ENCODE peak calls at places on chromosomes 7 and 10, in nine cellular contexts. One of them, this sample, is unnamed.
A peak's percentile ranks its signal among the peaks of the same experiment; 100 is the strongest.

GRCh38 chr10:4790045-4790444 is 36.0 kb upstream of the AKR1E2 start:
- DNase-seq in heart left ventricle: no peak
- DNase-seq in adrenal gland: no peak
- DNase-seq in spleen: no peak
- DNase-seq in A549: no peak
- DNase-seq in Peyer's patch: no peak
- DNase-seq in ovary: no peak
- DNase-seq in K562: no peak
- DNase-seq in HCT116: no peak
- DNase-seq in this sample: no peak

GRCh38 chr7:47231627-47232026 is 350.3 kb downstream of the TNS3 start:
- DNase-seq in spleen: no peak
- DNase-seq in HCT116: no peak
- DNase-seq in A549: no peak
- DNase-seq in heart left ventricle: no peak
- DNase-seq in Peyer's patch: no peak
- DNase-seq in ovary: no peak
- DNase-seq in K562: no peak
- DNase-seq in adrenal gland: no peak
- DNase-seq in this sample: no peak

GRCh38 chr7:158192184-158192835 is 395.3 kb downstream of the PTPRN2 start:
- DNase-seq in heart left ventricle: no peak
- DNase-seq in spleen: peak; percentile 66
- DNase-seq in adrenal gland: no peak
- DNase-seq in K562: peak; percentile 4
- DNase-seq in ovary: no peak
- DNase-seq in Peyer's patch: no peak
- DNase-seq in A549: no peak
- DNase-seq in HCT116: no peak
- DNase-seq in this sample: no peak

GRCh38 chr7:80826520-80827237 is 92.2 kb downstream of the SEMA3C start:
- DNase-seq in heart left ventricle: no peak
- DNase-seq in K562: no peak
- DNase-seq in Peyer's patch: no peak
- DNase-seq in A549: no peak
- DNase-seq in adrenal gland: no peak
- DNase-seq in ovary: no peak
- DNase-seq in spleen: no peak
- DNase-seq in HCT116: peak; percentile 29
- DNase-seq in this sample: no peak

GRCh38 chr7:152383341-152384234 is 52.2 kb downstream of the KMT2C start:
- DNase-seq in ovary: no peak
- DNase-seq in Peyer's patch: no peak
- DNase-seq in spleen: no peak
- DNase-seq in adrenal gland: peak; percentile 30
- DNase-seq in A549: no peak
- DNase-seq in heart left ventricle: no peak
- DNase-seq in K562: no peak
- DNase-seq in HCT116: no peak
- DNase-seq in this sample: no peak

GRCh38 chr10:47374611-47375536 is 9.2 kb downstream of the ZNF488 start:
- DNase-seq in K562: no peak
- DNase-seq in heart left ventricle: no peak
- DNase-seq in Peyer's patch: peak; percentile 15
- DNase-seq in adrenal gland: no peak
- DNase-seq in spleen: peak; percentile 45
- DNase-seq in A549: no peak
- DNase-seq in HCT116: no peak
- DNase-seq in ovary: peak; percentile 8
- DNase-seq in this sample: peak; percentile 14

GRCh38 chr7:130994378-130995115 is 260.5 kb upstream of the KLF14 start:
- DNase-seq in spleen: no peak
- DNase-seq in heart left ventricle: peak; percentile 69
- DNase-seq in ovary: peak; percentile 73
- DNase-seq in A549: no peak
- DNase-seq in Peyer's patch: no peak
- DNase-seq in adrenal gland: peak; percentile 61
- DNase-seq in K562: no peak
- DNase-seq in HCT116: no peak
- DNase-seq in this sample: peak; percentile 78

GRCh38 chr10:44263771-44264170 is 121.1 kb downstream of the CXCL12 start:
- DNase-seq in ovary: no peak
- DNase-seq in Peyer's patch: no peak
- DNase-seq in A549: no peak
- DNase-seq in heart left ventricle: no peak
- DNase-seq in spleen: no peak
- DNase-seq in HCT116: no peak
- DNase-seq in adrenal gland: no peak
- DNase-seq in K562: no peak
- DNase-seq in this sample: no peak

GRCh38 chr10:72351479-72351878 is 3.2 kb downstream of the DNAJB12 start:
- DNase-seq in spleen: no peak
- DNase-seq in K562: no peak
- DNase-seq in Peyer's patch: no peak
- DNase-seq in ovary: no peak
- DNase-seq in heart left ventricle: no peak
- DNase-seq in A549: no peak
- DNase-seq in HCT116: no peak
- DNase-seq in adrenal gland: no peak
- DNase-seq in this sample: no peak

GRCh38 chr10:72354356-72355213 is at the start of gene DNAJB12:
- DNase-seq in K562: peak; percentile 97
- DNase-seq in spleen: peak; percentile 97
- DNase-seq in ovary: peak; percentile 89
- DNase-seq in heart left ventricle: peak; percentile 92
- DNase-seq in A549: peak; percentile 96
- DNase-seq in Peyer's patch: peak; percentile 94
- DNase-seq in adrenal gland: peak; percentile 89
- DNase-seq in HCT116: peak; percentile 97
- DNase-seq in this sample: peak; percentile 90

GRCh38 chr10:72353963-72354355 is 760 bp downstream of the DNAJB12 start:
- DNase-seq in A549: peak; percentile 21
- DNase-seq in adrenal gland: peak; percentile 55
- DNase-seq in HCT116: no peak
- DNase-seq in spleen: peak; percentile 89
- DNase-seq in K562: peak; percentile 58
- DNase-seq in ovary: no peak
- DNase-seq in Peyer's patch: peak; percentile 58
- DNase-seq in heart left ventricle: no peak
- DNase-seq in this sample: no peak

GRCh38 chr10:72355214-72355555 is 466 bp upstream of the DNAJB12 start:
- DNase-seq in adrenal gland: no peak
- DNase-seq in heart left ventricle: no peak
- DNase-seq in K562: no peak
- DNase-seq in HCT116: no peak
- DNase-seq in Peyer's patch: no peak
- DNase-seq in A549: no peak
- DNase-seq in spleen: no peak
- DNase-seq in ovary: no peak
- DNase-seq in this sample: no peak

GRCh38 chr10:72353028-72353962 is 1.4 kb downstream of the DNAJB12 start:
- DNase-seq in HCT116: no peak
- DNase-seq in heart left ventricle: no peak
- DNase-seq in adrenal gland: peak; percentile 67
- DNase-seq in K562: no peak
- DNase-seq in spleen: no peak
- DNase-seq in A549: peak; percentile 36
- DNase-seq in Peyer's patch: no peak
- DNase-seq in ovary: no peak
- DNase-seq in this sample: no peak
- TF ChIP-seq POLR2A in HCT116: no peak
- TF ChIP-seq POLR2A in heart left ventricle: no peak
- TF ChIP-seq POLR2A in adrenal gland: no peak
- TF ChIP-seq POLR2A in K562: no peak
- TF ChIP-seq POLR2A in spleen: no peak
- TF ChIP-seq POLR2A in A549: no peak
- TF ChIP-seq POLR2A in Peyer's patch: no peak
- TF ChIP-seq POLR2A in ovary: no peak
- TF ChIP-seq POLR2A in this sample: no peak

DNA sequence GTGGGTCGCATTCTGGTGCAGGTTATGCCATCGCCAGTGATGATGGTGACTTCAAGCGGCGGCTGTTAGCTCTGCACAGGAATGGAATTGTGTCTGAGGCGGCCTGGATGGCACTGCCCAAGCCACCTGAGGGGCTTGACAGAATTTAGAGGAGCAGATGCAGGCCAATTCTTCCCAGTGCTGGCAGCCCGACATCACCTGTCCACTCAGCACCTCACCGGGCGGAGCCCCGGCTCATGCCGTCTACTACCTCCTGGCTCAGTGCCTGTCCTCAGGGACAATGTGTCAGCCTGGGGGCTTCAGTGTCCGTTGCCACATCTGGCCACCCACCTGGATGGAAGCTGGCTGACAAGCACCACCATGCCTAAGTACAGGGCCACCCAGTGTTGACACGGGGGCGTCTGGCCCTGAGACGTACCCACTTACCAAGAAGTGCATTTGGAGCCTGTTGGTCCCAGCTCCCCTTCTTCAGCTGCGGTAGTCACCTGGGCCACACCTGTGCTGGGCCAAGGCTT is 420.5 kb upstream of the MKI67 start:
- DNase-seq in Peyer's patch: no peak
- DNase-seq in HCT116: no peak
- DNase-seq in ovary: no peak
- DNase-seq in heart left ventricle: no peak
- DNase-seq in spleen: no peak
- DNase-seq in A549: no peak
- DNase-seq in K562: no peak
- DNase-seq in adrenal gland: no peak
- DNase-seq in this sample: no peak
- H3K4me1 ChIP-seq in Peyer's patch: no peaks in the 10 kb centered on the region
- H3K4me1 ChIP-seq in HCT116: no peaks in the 10 kb centered on the region
- H3K4me1 ChIP-seq in ovary: no peaks in the 10 kb centered on the region
- H3K4me1 ChIP-seq in heart left ventricle: no peaks in the 10 kb centered on the region
- H3K4me1 ChIP-seq in spleen: no peaks in the 10 kb centered on the region
- H3K4me1 ChIP-seq in A549: no peaks in the 10 kb centered on the region
- H3K4me1 ChIP-seq in K562: peaks cover 7% of the 10 kb centered on the region
- H3K4me1 ChIP-seq in adrenal gland: no peaks in the 10 kb centered on the region
- H3K4me1 ChIP-seq in this sample: no peaks in the 10 kb centered on the region

GRCh38 chr7:4742852-4743251 is 32.6 kb upstream of the AP5Z1 start:
- DNase-seq in ovary: no peak
- DNase-seq in Peyer's patch: no peak
- DNase-seq in heart left ventricle: no peak
- DNase-seq in K562: no peak
- DNase-seq in adrenal gland: no peak
- DNase-seq in A549: no peak
- DNase-seq in HCT116: no peak
- DNase-seq in spleen: no peak
- DNase-seq in this sample: no peak

GRCh38 chr7:4745971-4746919 is 29.2 kb upstream of the AP5Z1 start:
- DNase-seq in A549: peak; percentile 49
- DNase-seq in spleen: no peak
- DNase-seq in Peyer's patch: peak; percentile 67
- DNase-seq in heart left ventricle: no peak
- DNase-seq in ovary: no peak
- DNase-seq in HCT116: no peak
- DNase-seq in adrenal gland: peak; percentile 64
- DNase-seq in K562: no peak
- DNase-seq in this sample: peak; percentile 40

GRCh38 chr7:4745265-4745919 is 30.0 kb upstream of the AP5Z1 start:
- DNase-seq in heart left ventricle: no peak
- DNase-seq in K562: no peak
- DNase-seq in Peyer's patch: no peak
- DNase-seq in A549: no peak
- DNase-seq in adrenal gland: no peak
- DNase-seq in HCT116: no peak
- DNase-seq in spleen: no peak
- DNase-seq in ovary: no peak
- DNase-seq in this sample: no peak

GRCh38 chr7:4747013-4747412 is 28.4 kb upstream of the AP5Z1 start:
- DNase-seq in spleen: no peak
- DNase-seq in A549: no peak
- DNase-seq in Peyer's patch: no peak
- DNase-seq in adrenal gland: no peak
- DNase-seq in K562: no peak
- DNase-seq in heart left ventricle: no peak
- DNase-seq in HCT116: no peak
- DNase-seq in ovary: no peak
- DNase-seq in this sample: no peak

DNA sequence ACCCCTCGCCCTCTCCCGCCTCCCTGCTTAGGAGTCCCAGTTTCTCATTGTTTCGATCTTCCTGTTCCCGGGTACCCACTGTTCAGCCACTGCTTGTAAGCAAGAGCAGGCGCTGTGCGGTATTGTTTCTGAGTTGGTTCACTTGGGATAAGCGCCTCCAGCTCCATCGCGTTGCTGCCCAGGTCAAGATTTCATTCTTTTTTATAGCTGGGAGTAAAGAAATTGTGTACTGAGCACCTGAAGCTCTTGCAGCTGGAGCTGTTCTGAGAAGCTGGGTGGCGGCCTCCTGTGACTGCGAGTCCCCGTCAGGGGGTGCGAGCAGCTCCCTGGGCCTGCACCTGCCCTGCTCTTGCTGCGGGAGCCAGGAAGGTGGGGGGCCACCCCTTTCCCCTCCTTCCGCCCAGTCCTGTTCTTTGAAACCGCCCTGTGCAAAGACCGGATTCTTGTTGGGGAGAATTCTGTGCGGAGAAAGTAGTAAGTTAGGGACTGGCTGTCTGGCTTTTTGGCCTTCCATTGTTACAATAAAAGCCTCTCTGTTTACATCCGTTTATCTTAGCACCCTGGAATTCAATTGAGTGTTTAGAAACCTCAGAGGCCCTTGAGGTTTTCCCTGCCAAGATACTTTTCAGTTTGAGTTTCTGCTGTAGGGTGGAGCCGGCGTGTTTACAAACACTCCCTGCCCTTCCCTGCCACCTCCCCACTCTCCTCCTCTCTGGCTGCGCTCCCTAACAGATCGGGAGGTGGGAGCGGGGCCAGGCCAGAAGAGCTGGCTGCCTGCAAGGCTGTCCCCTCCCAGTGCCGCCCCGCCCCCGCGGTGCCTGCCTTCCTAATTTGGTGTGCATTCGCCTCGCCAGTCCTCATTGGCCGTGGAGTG is 30.8 kb upstream of the AP5Z1 start:
- DNase-seq in adrenal gland: peak; percentile 99
- DNase-seq in ovary: peak; percentile 98
- DNase-seq in spleen: peak; percentile 98
- DNase-seq in Peyer's patch: peak; percentile 95
- DNase-seq in A549: peak; percentile 96
- DNase-seq in K562: peak; percentile 90
- DNase-seq in HCT116: peak; percentile 85
- DNase-seq in heart left ventricle: peak; percentile 100
- DNase-seq in this sample: peak; percentile 97
- TF ChIP-seq POLR2A in adrenal gland: no peak
- TF ChIP-seq POLR2A in ovary: no peak
- TF ChIP-seq POLR2A in spleen: no peak
- TF ChIP-seq POLR2A in Peyer's patch: no peak
- TF ChIP-seq POLR2A in A549: no peak
- TF ChIP-seq POLR2A in K562: no peak
- TF ChIP-seq POLR2A in HCT116: no peak
- TF ChIP-seq POLR2A in heart left ventricle: peak; percentile 21
- TF ChIP-seq POLR2A in this sample: no peak

DNA sequence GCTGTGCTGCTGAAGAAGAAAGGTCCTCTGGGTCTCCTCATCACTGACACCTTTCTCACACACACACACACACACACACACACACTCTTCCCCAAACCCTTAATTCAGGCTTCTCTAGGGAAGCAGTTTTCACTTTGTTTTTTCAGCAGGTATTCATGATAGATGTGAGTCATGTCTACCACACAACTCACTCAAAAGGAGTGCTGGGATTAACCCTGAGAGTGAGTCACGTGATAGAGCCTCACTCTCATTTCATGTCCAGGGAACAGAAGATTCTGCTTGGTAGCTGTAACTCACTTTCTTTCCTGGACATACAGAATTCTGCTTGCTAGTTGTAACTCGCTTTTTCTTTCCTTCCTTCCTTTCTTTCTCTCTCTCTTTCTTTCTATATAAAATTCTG is 45.4 kb downstream of the VIM start:
- DNase-seq in Peyer's patch: no peak
- DNase-seq in adrenal gland: no peak
- DNase-seq in K562: no peak
- DNase-seq in spleen: no peak
- DNase-seq in ovary: no peak
- DNase-seq in HCT116: peak; percentile 22
- DNase-seq in A549: no peak
- DNase-seq in heart left ventricle: no peak
- DNase-seq in this sample: no peak
- H3K4me1 ChIP-seq in Peyer's patch: no peaks in the 10 kb centered on the region
- H3K4me1 ChIP-seq in adrenal gland: no peaks in the 10 kb centered on the region
- H3K4me1 ChIP-seq in K562: no peaks in the 10 kb centered on the region
- H3K4me1 ChIP-seq in spleen: no peaks in the 10 kb centered on the region
- H3K4me1 ChIP-seq in ovary: no peaks in the 10 kb centered on the region
- H3K4me1 ChIP-seq in HCT116: peaks cover 15% of the 10 kb centered on the region
- H3K4me1 ChIP-seq in A549: no peaks in the 10 kb centered on the region
- H3K4me1 ChIP-seq in heart left ventricle: no peaks in the 10 kb centered on the region
- H3K4me1 ChIP-seq in this sample: no peaks in the 10 kb centered on the region

This sample was measured in stomach.